ENCODE peak calls at places on chromosomes 16 and 17, in five cellular contexts. E is NCI-H774; Y is AG10803; M is tibial artery; C is CD4-positive, alpha-beta T cell. T is an unnamed sample.

GRCh38 chr16:29029168-29029994 is 44.5 kb downstream of the LAT start:
- DNase-seq in E (no peak), Y (peak), M (no peak), C (peak), T (peak)

GRCh38 chr16:65878347-65878746 is 488.1 kb upstream of the CDH5 start:
- DNase-seq in E (no peak), Y (no peak), M (no peak), C (no peak), T (no peak)

GRCh38 chr16:58034128-58034685 is 8.7 kb downstream of the MMP15 start:
- DNase-seq in E (no peak), Y (no peak), M (no peak), C (no peak), T (no peak)

GRCh38 chr16:74724820-74725549 is 24.3 kb upstream of the MLKL start:
- DNase-seq in E (no peak), Y (no peak), M (no peak), C (no peak), T (peak)

GRCh38 chr17:44108440-44109311 is 14.8 kb downstream of the HDAC5 start:
- DNase-seq in E (no peak), Y (peak), M (peak), C (no peak), T (peak)

GRCh38 chr16:19783363-19783762 is 65.3 kb downstream of the IQCK start:
- DNase-seq in E (no peak), Y (no peak), M (no peak), C (no peak), T (no peak)

GRCh38 chr17:30323895-30324319 is 9.9 kb downstream of the TMIGD1 start:
- DNase-seq in E (peak), Y (peak), M (peak), C (peak), T (no peak)

GRCh38 chr17:7220593-7221280 is 999 bp downstream of the ACADVL start:
- DNase-seq in E (no peak), Y (peak), M (peak), C (peak), T (peak)

GRCh38 chr17:82213251-82214011 is 789 bp upstream of the CCDC57 start:
- DNase-seq in E (peak), Y (peak), M (no peak), C (peak), T (peak)

T was measured in AG20443.